ENCODE peak calls at places on chromosomes 1 and 21, in eight cellular contexts. R is left ventricle myocardium inferior; P is stimulated activated CD8-positive, alpha-beta memory T cell treated with anti-CD3 and anti-CD28 coated beads, Interleukin-15, amount 100 ng/mL, for 24 hours; I is kidney tubule cell; X is T-helper 17 cell; V is fibroblast of villous mesenchyme; F is uterus; L is upper lobe of right lung. A is an unnamed sample.
A peak's percentile ranks its signal among the peaks of the same experiment; 100 is the strongest.

GRCh38 chr1:90726716-90727480 is 9.8 kb upstream of the BARHL2 start:
- DNase-seq in R (no peak), P (no peak), I (no peak), X (no peak), V (no peak), F (no peak), L (no peak), A (no peak)

GRCh38 chr1:207748737-207749528 is 2.9 kb upstream of the CD46 start:
- DNase-seq in R (no peak), P (no peak), I (peak; percentile 64), X (no peak), V (no peak), F (no peak), L (no peak), A (no peak)

GRCh38 chr1:183896466-183897026 is 91.6 kb downstream of the RGL1 start:
- DNase-seq in R (no peak), P (no peak), I (no peak), X (no peak), V (peak; percentile 64), F (no peak), L (no peak), A (no peak)

GRCh38 chr1:200096774-200097173 is 69.3 kb downstream of the NR5A2 start:
- DNase-seq in R (no peak), P (no peak), I (peak; percentile 46), X (no peak), V (no peak), F (no peak), L (no peak), A (no peak)

GRCh38 chr1:225844236-225845061 is 34.5 kb downstream of the EPHX1 start:
- DNase-seq in R (no peak), P (no peak), I (peak; percentile 53), X (no peak), V (no peak), F (no peak), L (no peak), A (no peak)

GRCh38 chr21:34915364-34915834 is 133.7 kb downstream of the RUNX1 start:
- DNase-seq in R (no peak), P (no peak), I (peak; percentile 77), X (no peak), V (peak; percentile 57), F (no peak), L (no peak), A (no peak)

GRCh38 chr21:30349572-30349971 is 1.2 kb upstream of the KRTAP23-1 start:
- DNase-seq in R (no peak), P (no peak), I (no peak), X (no peak), V (no peak), F (no peak), L (no peak), A (no peak)

GRCh38 chr1:159084152-159084551 is 7.6 kb upstream of the AIM2 start:
- DNase-seq in R (no peak), P (no peak), I (no peak), X (no peak), V (no peak), F (no peak), L (no peak), A (no peak)

GRCh38 chr1:118304722-118305344 is 119.8 kb upstream of the SPAG17 start:
- DNase-seq in R (no peak), P (no peak), I (peak; percentile 32), X (no peak), V (no peak), F (no peak), L (no peak), A (no peak)